ENCODE peak calls at places on chromosomes 4 and X, in four cellular contexts. T is EL, O is LoVo, J is suprapubic skin. V is an unnamed sample.

GRCh38 chr4:2763511-2763967 is 7.4 kb upstream of the TNIP2 start:
- DNase-seq in T (no peak), O (no peak), J (no peak), V (no peak)

GRCh38 chr4:3676196-3676595 is 90.0 kb upstream of the ADRA2C start:
- DNase-seq in O (no peak), J (peak), T (no peak), V (no peak)

GRCh38 chrX:34631826-34632225 is 25.3 kb downstream of the TMEM47 start:
- DNase-seq in J (no peak), O (no peak), T (no peak), V (no peak)

GRCh38 chrX:149531599-149531998 is 9.2 kb upstream of the EOLA1 start:
- DNase-seq in O (no peak), J (no peak), T (no peak), V (no peak)

GRCh38 chr4:76270776-76271175 is 19.3 kb downstream of the FAM47E start:
- DNase-seq in J (no peak), O (no peak), T (no peak), V (no peak)

GRCh38 chr4:164383187-164384181 is 370.4 kb upstream of the SMIM31 start:
- DNase-seq in O (no peak), T (no peak), J (no peak), V (no peak)

GRCh38 chr4:132956951-132957350 is 192.1 kb upstream of the PCDH10 start:
- DNase-seq in O (no peak), T (no peak), J (no peak), V (no peak)

GRCh38 chr4:658031-658667 is 15.9 kb downstream of the ATP5ME start:
- DNase-seq in J (peak), O (no peak), T (no peak), V (no peak)

GRCh38 chr4:128635939-128636551 is 173.5 kb upstream of the JADE1 start:
- DNase-seq in O (no peak), J (no peak), T (no peak), V (no peak)

GRCh38 chr4:6221851-6222760 is 21.8 kb upstream of the JAKMIP1 start:
- DNase-seq in O (no peak), T (no peak), J (no peak), V (peak)

GRCh38 chr4:23922535-23923115 is 32.8 kb upstream of the PPARGC1A start:
- DNase-seq in T (no peak), J (no peak), O (no peak), V (no peak)

GRCh38 chrX:55099162-55099561 is 10.3 kb downstream of the PAGE2 start:
- DNase-seq in T (no peak), O (no peak), J (no peak), V (no peak)

GRCh38 chr4:110073045-110073845 is 125.2 kb downstream of the ELOVL6 start:
- DNase-seq in O (no peak), J (no peak), T (no peak), V (no peak)

V was measured in CD4-positive, CD25-positive, alpha-beta regulatory T cell.